ENCODE peak calls at places on chromosomes 3 and 15, in four cellular contexts. V, Y, B and M are unnamed samples.

GRCh38 chr15:80880086-80880485 is 100.9 kb downstream of the CEMIP start:
- DNase-seq in V (no peak), Y (no peak), B (no peak), M (no peak)

GRCh38 chr3:127744875-127745274 is 72.1 kb downstream of the ABTB1 start:
- DNase-seq in V (no peak), Y (no peak), B (no peak), M (no peak)

GRCh38 chr3:55966566-55966965 is 479.5 kb upstream of the WNT5A start:
- DNase-seq in V (no peak), Y (no peak), B (no peak), M (no peak)

GRCh38 chr15:77418341-77419049 is 1.4 kb downstream of the PEAK1 start:
- DNase-seq in V (no peak), Y (no peak), B (no peak), M (peak; percentile 72)

GRCh38 chr3:134618986-134619615 is 31.7 kb downstream of the KY start:
- DNase-seq in V (no peak), Y (no peak), B (no peak), M (no peak)

GRCh38 chr3:138470687-138471086 is 36.3 kb downstream of the ESYT3 start:
- DNase-seq in V (no peak), Y (peak; percentile 76), B (no peak), M (no peak)

GRCh38 chr3:23810342-23811116 is 4.8 kb downstream of the UBE2E1 start:
- DNase-seq in V (peak; percentile 49), Y (peak; percentile 48), B (peak; percentile 33), M (peak; percentile 95)

GRCh38 chr3:40450438-40450837 is 6.7 kb upstream of the RPL14 start:
- DNase-seq in V (no peak), Y (no peak), B (no peak), M (no peak)

GRCh38 chr15:93035953-93036810 is 52.8 kb downstream of the RGMA start:
- DNase-seq in V (no peak), Y (no peak), B (peak; percentile 30), M (peak; percentile 94)

GRCh38 chr3:141877911-141878310 is 1.5 kb downstream of the ATP1B3 start:
- DNase-seq in V (no peak), Y (no peak), B (no peak), M (peak; percentile 69)

GRCh38 chr15:77029166-77030041 is 34.5 kb downstream of the PSTPIP1 start:
- DNase-seq in V (no peak), Y (no peak), B (no peak), M (no peak)

GRCh38 chr3:173467501-173467900 is 70.0 kb downstream of the NLGN1 start:
- DNase-seq in V (no peak), Y (no peak), B (no peak), M (no peak)

GRCh38 chr3:129233538-129233937 is 15.9 kb upstream of the COPG1 start:
- DNase-seq in V (no peak), Y (peak; percentile 41), B (no peak), M (no peak)

GRCh38 chr3:50321146-50321843 is 1.2 kb downstream of the HYAL2 start:
- DNase-seq in V (peak; percentile 92), Y (peak; percentile 91), B (peak; percentile 83), M (peak; percentile 100)

GRCh38 chr15:65512807-65513416 is 4.6 kb downstream of the DPP8 start:
- DNase-seq in V (no peak), Y (peak; percentile 80), B (no peak), M (peak; percentile 25)
- H3K27ac ChIP-seq in V (no peak overlapping the region), Y (peak overlapping the region; percentile 61), B (no peak overlapping the region), M (peak overlapping the region; percentile 81)

DNA sequence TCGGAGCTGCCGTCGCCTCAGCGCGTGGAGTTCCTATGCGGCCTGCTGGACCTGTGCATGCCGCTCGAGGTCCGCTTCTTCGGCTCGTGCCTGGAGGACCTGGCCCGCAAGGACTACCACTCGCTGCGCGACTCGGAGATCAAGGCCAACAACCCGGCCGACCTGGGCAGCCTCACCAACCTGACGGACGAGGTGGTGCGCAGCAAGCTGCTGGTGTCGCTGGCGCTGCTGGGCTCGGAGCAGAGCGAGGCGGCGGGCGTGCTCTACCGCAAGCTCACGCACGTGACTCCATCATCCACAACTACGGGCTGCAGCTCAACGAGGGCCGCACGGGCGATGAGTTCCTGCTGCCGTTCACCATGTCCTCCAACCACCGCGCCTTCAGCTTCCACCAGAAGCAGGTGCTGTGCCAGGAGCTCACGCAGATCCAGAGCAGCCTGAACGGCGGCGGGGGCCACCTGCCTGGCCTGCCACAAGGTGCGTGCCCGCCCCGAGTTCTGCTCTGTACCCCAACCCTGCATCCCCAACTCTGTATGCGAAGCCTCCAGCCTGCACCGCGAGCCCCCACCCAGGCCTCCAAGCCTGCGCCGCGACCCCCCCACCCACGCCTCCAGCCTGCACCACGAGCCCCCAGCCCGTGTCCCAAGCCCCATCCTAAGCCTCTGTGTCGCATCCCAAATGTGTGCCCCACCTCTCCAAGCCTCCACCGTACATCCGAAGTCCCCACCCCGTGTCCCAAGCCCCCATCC is 178.2 kb downstream of the OR4M2 start:
- DNase-seq in V (no peak), Y (no peak), B (no peak), M (no peak)
- H3K9me3 ChIP-seq in V (no peaks in the 10 kb centered on the region), Y (no peaks in the 10 kb centered on the region), B (no peaks in the 10 kb centered on the region), M (peaks cover 7% of the 10 kb centered on the region)

GRCh38 chr15:52228928-52229327 is 37.7 kb upstream of the GNB5 start:
- DNase-seq in V (no peak), Y (no peak), B (no peak), M (no peak)

GRCh38 chr15:52227456-52227855 is 36.3 kb upstream of the GNB5 start:
- DNase-seq in V (peak; percentile 64), Y (peak; percentile 63), B (peak; percentile 67), M (no peak)

GRCh38 chr15:52221730-52222129 is 30.5 kb upstream of the GNB5 start:
- DNase-seq in V (no peak), Y (no peak), B (no peak), M (no peak)

GRCh38 chr15:52224211-52224610 is 33.0 kb upstream of the GNB5 start:
- DNase-seq in V (no peak), Y (no peak), B (no peak), M (no peak)

GRCh38 chr15:52225230-52225629 is 34.0 kb upstream of the GNB5 start:
- DNase-seq in V (no peak), Y (no peak), B (no peak), M (no peak)
- H3K27ac ChIP-seq in V (no peak overlapping the region), Y (no peak overlapping the region), B (no peak overlapping the region), M (no peak overlapping the region)

DNA sequence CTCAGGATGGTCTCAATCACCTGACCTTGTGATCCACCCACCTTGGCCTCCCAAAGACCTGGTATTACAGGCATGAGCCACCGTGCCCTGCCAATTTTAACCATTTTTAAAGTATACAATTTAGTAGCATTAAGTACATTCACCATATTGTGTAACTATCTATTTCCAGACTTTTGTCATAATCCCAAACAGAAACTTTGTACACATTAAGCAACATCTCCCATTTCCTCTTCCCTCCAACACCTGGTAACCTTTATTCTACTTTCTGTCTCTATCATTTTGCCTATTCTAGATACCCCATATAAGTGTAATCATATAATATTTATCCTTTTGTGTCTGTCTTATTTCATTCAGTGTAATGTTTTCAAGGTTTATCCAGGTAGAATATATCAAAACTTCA is 8.9 kb upstream of the MYLK start:
- DNase-seq in V (no peak), Y (no peak), B (no peak), M (no peak)
- H3K9me3 ChIP-seq in V (peaks cover 24% of the 10 kb centered on the region), Y (no peaks in the 10 kb centered on the region), B (no peaks in the 10 kb centered on the region), M (peaks cover 3% of the 10 kb centered on the region)